ENCODE peak calls at places on chromosomes 5 and 9, in four cellular contexts. Q, Y, T and R are unnamed samples.

GRCh38 chr9:128027166-128027539 is 40.0 kb downstream of the NAIF1 start:
- DNase-seq in Y (no peak), T (no peak), Q (peak; percentile 73), R (no peak)

GRCh38 chr9:5514608-5515260 is 4.4 kb downstream of the PDCD1LG2 start:
- DNase-seq in T (no peak), Q (no peak), Y (no peak), R (no peak)

GRCh38 chr9:4371108-4371507 is 71.2 kb upstream of the GLIS3 start:
- DNase-seq in Q (peak; percentile 81), T (no peak), Y (no peak), R (no peak)

GRCh38 chr5:139061274-139061673 is 136.9 kb downstream of the SIL1 start:
- DNase-seq in T (peak; percentile 74), Y (no peak), Q (peak; percentile 93), R (no peak)

GRCh38 chr9:115058684-115059315 is 59.2 kb downstream of the TNC start:
- DNase-seq in T (no peak), Y (no peak), Q (peak; percentile 35), R (no peak)

GRCh38 chr9:93906182-93906880 is 48.8 kb downstream of the BARX1 start:
- DNase-seq in T (peak; percentile 19), Y (no peak), Q (no peak), R (peak; percentile 59)

GRCh38 chr9:98707158-98708102 is 1.3 kb downstream of the GABBR2 start:
- DNase-seq in T (no peak), Y (no peak), Q (peak; percentile 88), R (no peak)

GRCh38 chr5:144028644-144029043 is 141.8 kb downstream of the YIPF5 start:
- DNase-seq in Y (no peak), T (no peak), Q (peak; percentile 90), R (no peak)

GRCh38 chr5:85990998-85991397 is 626.7 kb upstream of the COX7C start:
- DNase-seq in T (no peak), Y (no peak), Q (no peak), R (no peak)

GRCh38 chr5:168985454-168985853 is 315.5 kb downstream of the SLIT3 start:
- DNase-seq in T (no peak), Q (no peak), Y (no peak), R (no peak)

GRCh38 chr5:141476132-141476909 is 555 bp downstream of the PCDHGC3 start:
- DNase-seq in T (peak; percentile 85), Y (no peak), Q (peak; percentile 81), R (no peak)

GRCh38 chr9:128149001-128149701 is at the start of gene LCN2:
- DNase-seq in T (no peak), Y (no peak), Q (peak; percentile 15), R (peak; percentile 63)

GRCh38 chr5:113205807-113206206 is 229.0 kb downstream of the TSSK1B start:
- DNase-seq in Y (no peak), T (no peak), Q (no peak), R (no peak)
- TF ChIP-seq CTCF in Y (no peak), T (no peak), Q (no peak), R (no peak)

GRCh38 chr5:73419414-73420390 is 28.9 kb downstream of the FOXD1 start:
- DNase-seq in T (no peak), Y (no peak), Q (no peak), R (no peak)
- TF ChIP-seq CTCF in T (no peak), Y (no peak), Q (no peak), R (peak; percentile 30)

GRCh38 chr9:71769175-71770165 is 1.2 kb upstream of the CEMIP2 start:
- DNase-seq in Q (peak; percentile 41), Y (peak; percentile 52), T (peak; percentile 91), R (peak; percentile 91)
- TF ChIP-seq CTCF in Q (peak; percentile 5), Y (no peak), T (peak; percentile 7), R (peak; percentile 64)

GRCh38 chr5:146952168-146952567 is 73.6 kb upstream of the PPP2R2B start:
- DNase-seq in Q (no peak), T (no peak), Y (no peak), R (no peak)

GRCh38 chr5:146948666-146949065 is 70.1 kb upstream of the PPP2R2B start:
- DNase-seq in Q (no peak), Y (no peak), T (no peak), R (no peak)

GRCh38 chr5:146945722-146946121 is 67.2 kb upstream of the PPP2R2B start:
- DNase-seq in Y (no peak), T (no peak), Q (no peak), R (no peak)

GRCh38 chr5:146944764-146945710 is 66.5 kb upstream of the PPP2R2B start:
- DNase-seq in T (no peak), Y (no peak), Q (no peak), R (no peak)

DNA sequence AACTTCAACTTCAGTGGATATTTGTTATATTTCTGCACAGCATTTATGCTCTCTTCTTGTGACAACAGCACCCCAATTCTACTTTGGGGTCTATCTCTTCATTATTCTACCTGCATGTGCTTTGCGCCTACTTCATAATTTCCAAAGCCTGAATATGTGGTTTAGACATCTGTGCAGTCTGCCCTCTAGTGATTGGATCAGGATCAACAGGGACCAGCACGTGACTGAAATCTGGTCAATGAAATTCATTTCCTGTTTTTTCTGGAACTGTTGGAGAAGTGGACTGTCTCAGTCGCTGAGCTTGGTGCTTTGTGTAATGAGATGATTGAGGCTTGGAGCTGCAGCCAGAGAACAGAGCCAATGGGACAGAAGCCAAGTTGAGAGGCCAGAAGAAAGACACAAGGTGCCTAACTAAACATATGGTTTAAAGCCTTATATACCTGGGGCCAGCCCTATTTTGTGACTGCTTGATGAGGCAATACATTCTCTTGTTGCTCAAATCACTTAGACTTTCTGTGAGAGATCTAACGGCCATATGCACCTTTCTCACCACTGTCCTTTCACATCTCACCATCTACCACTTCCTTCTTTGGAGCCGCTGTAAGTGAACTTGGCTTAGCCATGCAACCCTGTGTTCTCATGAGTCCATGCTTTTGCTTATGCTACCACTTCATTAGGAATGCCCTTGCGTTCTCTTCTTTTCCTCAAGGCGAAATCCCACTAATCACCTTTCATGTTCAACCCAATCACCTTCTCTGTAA is 68.8 kb upstream of the PPP2R2B start:
- DNase-seq in Y (no peak), Q (peak; percentile 4), T (no peak), R (no peak)
- TF ChIP-seq CTCF in Y (no peak), Q (no peak), T (no peak), R (peak; percentile 69)

DNA sequence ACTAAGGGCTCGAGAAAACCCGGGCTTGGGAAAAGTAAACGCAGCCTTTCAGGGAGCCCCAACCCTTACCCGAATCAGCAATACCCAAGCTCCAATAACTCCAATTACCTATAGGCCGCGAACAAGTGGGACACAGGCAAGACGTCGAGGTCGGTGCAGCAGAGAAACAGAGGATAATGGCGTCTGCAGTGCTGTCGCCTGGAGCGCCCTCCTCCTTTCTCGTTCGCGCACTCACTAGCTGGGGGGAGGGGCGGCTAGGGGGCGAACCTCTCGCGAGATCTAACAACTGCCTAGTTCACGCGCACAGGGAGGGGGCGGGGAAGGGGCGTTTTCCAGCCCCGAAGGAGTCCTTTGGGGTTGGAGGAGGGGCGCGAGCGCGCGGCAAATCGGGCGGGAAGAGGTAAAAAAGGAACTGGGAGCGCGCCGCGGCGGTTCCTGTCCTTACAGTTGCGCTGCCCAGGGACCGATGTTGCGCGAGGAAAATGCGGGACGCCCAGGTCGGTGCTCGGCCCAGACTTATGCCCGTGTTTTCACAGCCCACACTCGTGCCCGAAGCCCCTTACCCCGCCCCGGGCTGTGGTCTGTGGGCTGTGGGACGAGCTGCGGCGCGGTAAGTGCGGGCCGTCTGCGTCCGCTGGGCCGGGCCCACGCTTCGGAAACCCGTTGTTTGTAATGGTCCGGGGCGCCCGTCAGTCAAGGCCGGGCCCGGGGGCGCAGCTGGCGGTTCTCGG is at the start of gene RMI1:
- DNase-seq in Y (peak; percentile 99), Q (peak; percentile 99), T (peak; percentile 100), R (peak; percentile 96)
- TF ChIP-seq CTCF in Y (no peak), Q (no peak), T (no peak), R (peak; percentile 54)